ENCODE peak calls at places on chromosomes 13 and 19, in nine cellular contexts. E is cardiac muscle cell, B is psoas muscle, O is HAP-1, V is hepatocyte, R is tibial artery, K is colonic mucosa, Q is heart right ventricle, F is thoracic aorta. S is an unnamed sample.
A peak's percentile ranks its signal among the peaks of the same experiment; 100 is the strongest.

GRCh38 chr13:79989251-79989661 is 351.7 kb downstream of the SPRY2 start:
- DNase-seq in O (no peak), K (peak; percentile 59), R (no peak), V (peak; percentile 35), B (no peak), Q (no peak), F (no peak), E (no peak), S (peak; percentile 51)

GRCh38 chr13:48192536-48192935 is 40.5 kb upstream of the ITM2B start:
- DNase-seq in O (no peak), F (no peak), Q (no peak), B (no peak), R (no peak), V (no peak), K (no peak), E (no peak), S (no peak)

GRCh38 chr19:52200044-52200443 is 10.2 kb downstream of the PPP2R1A start:
- DNase-seq in F (peak; percentile 68), B (peak; percentile 48), R (peak; percentile 76), O (no peak), V (no peak), E (no peak), Q (no peak), K (no peak), S (no peak)

GRCh38 chr19:57067440-57067839 is 52.3 kb upstream of the USP29 start:
- DNase-seq in R (no peak), Q (no peak), O (no peak), K (no peak), B (no peak), E (no peak), F (no peak), V (no peak), S (no peak)

GRCh38 chr19:49877879-49878743 is 609 bp downstream of the TBC1D17 start:
- DNase-seq in O (peak; percentile 91), B (peak; percentile 99), F (peak; percentile 96), R (peak; percentile 99), Q (peak; percentile 99), V (peak; percentile 99), K (peak; percentile 99), E (peak; percentile 98), S (peak; percentile 99)

GRCh38 chr19:49436381-49437017 is 4.8 kb downstream of the SLC17A7 start:
- DNase-seq in R (no peak), Q (no peak), K (peak; percentile 38), O (peak; percentile 39), F (no peak), V (peak; percentile 51), B (no peak), E (peak; percentile 51), S (no peak)

GRCh38 chr19:383922-384800 is 24.8 kb downstream of the C2CD4C start:
- DNase-seq in Q (peak; percentile 45), V (peak; percentile 49), E (peak; percentile 64), B (no peak), O (no peak), R (no peak), K (no peak), F (no peak), S (no peak)

GRCh38 chr13:50589139-50589538 is 254.4 kb downstream of the DLEU7 start:
- DNase-seq in O (no peak), B (no peak), R (no peak), V (peak; percentile 11), E (no peak), F (no peak), K (no peak), Q (no peak), S (no peak)

DNA sequence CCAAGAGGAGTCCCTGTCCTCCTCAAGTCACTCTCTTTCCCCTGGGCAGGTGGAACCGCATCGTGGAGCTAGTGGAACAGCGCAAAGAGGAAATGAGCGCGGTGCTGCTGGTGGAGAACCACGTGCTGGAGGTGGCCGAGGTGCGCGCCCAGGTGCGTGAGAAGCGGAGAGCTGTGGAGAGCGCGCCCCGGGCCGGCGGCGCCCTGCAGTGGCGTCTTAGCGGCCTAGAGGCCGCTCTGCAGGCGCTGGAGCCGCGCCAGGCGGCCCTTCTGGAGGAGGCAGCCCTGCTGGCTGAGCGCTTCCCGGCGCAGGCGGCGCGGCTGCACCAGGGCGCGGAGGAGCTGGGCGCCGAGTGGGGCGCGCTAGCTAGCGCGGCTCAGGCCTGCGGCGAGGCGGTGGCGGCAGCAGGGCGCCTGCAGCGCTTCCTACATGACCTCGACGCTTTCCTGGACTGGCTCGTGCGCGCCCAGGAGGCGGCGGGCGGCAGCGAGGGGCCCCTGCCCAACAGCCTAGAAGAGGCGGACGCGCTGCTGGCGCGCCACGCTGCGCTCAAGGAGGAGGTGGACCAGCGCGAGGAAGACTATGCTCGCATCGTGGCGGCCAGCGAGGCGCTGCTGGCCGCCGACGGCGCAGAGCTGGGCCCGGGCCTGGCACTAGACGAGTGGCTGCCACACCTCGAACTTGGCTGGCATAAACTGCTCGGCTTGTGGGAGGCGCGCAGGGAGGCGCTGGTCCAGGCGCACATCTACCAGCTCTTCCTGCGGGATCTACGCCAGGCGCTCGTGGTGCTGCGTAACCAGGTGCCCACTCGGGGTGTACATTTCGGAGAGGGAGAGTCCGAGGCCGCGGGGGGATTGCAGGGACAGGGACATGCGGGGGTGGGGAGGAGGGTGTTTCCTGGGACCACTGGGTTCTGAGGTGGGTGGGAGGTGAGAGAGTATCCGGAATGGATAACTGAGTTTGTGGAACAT is 52.8 kb downstream of the SPTBN4 start:
- DNase-seq in F (no peak), Q (peak; percentile 33), B (no peak), O (no peak), R (no peak), E (no peak), K (peak; percentile 27), V (peak; percentile 49), S (no peak)
- H3K27me3 ChIP-seq in F (no peaks in the 10 kb centered on the region), Q (peaks cover 17% of the 10 kb centered on the region), B (peaks cover 5% of the 10 kb centered on the region), O (peaks cover 24% of the 10 kb centered on the region), R (peaks cover 53% of the 10 kb centered on the region), E (peaks cover 68% of the 10 kb centered on the region), K (peaks cover 6% of the 10 kb centered on the region), V (peaks cover 46% of the 10 kb centered on the region), S (no peaks in the 10 kb centered on the region)

GRCh38 chr13:110904748-110905147 is 10.1 kb downstream of the ANKRD10 start:
- DNase-seq in B (no peak), Q (no peak), E (no peak), F (no peak), R (no peak), O (no peak), V (no peak), K (no peak), S (no peak)

GRCh38 chr13:110907301-110907700 is 7.6 kb downstream of the ANKRD10 start:
- DNase-seq in K (no peak), E (no peak), V (no peak), Q (no peak), B (no peak), O (no peak), F (no peak), R (no peak), S (no peak)

GRCh38 chr13:110910013-110910890 is 4.6 kb downstream of the ANKRD10 start:
- DNase-seq in K (peak; percentile 65), E (no peak), F (no peak), V (no peak), R (no peak), B (no peak), O (no peak), Q (no peak), S (no peak)

GRCh38 chr13:110911880-110912279 is 3.0 kb downstream of the ANKRD10 start:
- DNase-seq in E (no peak), V (no peak), R (no peak), F (no peak), O (no peak), K (no peak), B (no peak), Q (no peak), S (no peak)

DNA sequence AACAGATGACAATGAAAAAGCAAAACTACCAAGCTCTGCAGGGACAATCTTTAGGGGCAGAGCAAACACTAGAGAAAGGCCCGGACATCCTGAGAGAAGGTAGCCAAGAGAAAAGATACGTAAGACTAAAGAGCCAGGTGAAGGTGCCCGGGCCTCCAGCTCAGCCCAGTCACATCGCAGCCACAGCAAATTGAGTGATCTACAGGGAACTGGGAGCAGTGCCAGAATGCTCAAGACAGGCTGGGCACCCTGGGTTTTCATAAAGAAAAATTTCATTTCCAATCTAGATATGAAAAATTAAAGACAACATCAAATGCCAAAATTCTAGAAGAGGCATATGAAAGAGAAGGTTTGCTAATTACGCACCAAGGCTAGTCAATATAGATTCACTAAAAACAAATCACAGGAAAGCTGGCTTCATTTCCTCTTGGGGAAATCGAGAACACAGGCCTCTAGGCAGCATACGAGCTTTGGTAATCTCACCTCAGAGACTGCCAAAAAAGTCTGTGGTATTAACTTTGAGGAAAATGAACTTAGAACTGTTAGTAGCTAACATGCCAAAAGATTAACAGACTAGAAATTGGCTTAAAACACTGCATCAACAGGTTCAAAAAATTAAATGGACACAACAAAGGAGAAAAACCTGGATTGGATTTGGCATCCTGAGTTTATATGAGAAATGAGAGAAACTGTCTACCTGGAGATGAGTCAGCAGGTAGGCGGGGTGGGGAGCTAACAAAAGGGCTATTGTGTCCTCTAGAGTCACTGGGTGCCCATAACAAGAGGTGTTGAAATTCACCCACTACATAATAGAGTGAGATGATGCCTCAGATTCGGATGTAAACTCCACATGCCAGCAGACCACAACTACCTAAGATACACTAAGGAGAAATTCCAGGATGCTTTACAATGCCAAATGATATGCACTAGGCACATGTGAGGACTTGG is 6.6 kb downstream of the ANKRD10 start:
- DNase-seq in F (no peak), B (no peak), K (peak; percentile 81), V (peak; percentile 59), E (no peak), R (no peak), Q (no peak), O (peak; percentile 45), S (peak; percentile 58)
- H3K4me1 ChIP-seq in F (peaks cover 23% of the 10 kb centered on the region), B (peaks cover 83% of the 10 kb centered on the region), K (peaks cover 8% of the 10 kb centered on the region), V (peaks cover 35% of the 10 kb centered on the region), E (peaks cover 27% of the 10 kb centered on the region), R (peaks cover 53% of the 10 kb centered on the region), Q (peaks cover 77% of the 10 kb centered on the region), O (peaks cover 25% of the 10 kb centered on the region), S (peaks cover 25% of the 10 kb centered on the region)

DNA sequence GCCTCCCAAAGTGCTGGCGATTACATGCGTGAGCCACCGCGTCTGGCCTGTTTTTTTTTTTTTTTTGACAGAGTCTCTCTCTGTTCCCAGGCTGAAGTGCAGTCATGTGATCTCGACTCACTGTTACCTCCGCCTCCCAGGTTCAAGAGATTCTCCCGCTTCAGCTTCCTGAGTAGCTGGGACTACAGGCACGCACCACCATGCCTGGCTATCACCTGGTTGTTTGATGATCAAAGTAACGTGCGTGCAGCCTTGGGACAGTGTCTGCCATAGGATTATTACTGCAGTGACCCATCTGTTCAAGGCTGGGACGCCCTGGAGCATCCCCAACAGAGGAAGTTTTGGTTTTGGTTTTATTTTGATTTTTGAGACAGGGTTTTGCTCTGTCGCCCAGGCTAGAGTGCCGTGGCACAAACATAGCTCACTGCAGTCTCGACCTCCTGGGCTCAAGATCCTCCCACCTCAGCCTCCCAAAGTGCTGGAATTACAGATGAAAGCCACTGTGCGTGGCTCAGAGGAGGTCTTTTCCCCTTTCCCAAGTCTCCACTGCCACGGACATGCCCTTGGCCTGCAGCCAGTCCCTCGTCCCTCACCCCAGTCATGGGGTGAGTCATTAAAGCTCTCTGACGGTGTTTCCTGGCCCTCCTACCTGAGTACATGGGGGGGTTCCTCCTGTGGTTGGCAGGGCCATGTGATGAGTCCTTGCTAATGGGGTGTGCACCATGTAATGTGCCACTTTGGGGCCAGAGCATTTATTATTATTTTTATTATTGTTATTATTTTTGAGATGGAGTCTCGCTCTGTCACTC is 65.6 kb downstream of the IER2 start:
- DNase-seq in V (peak; percentile 3), Q (no peak), R (no peak), E (no peak), K (no peak), F (no peak), B (no peak), O (no peak), S (no peak)
- H3K27me3 ChIP-seq in V (no peaks in the 10 kb centered on the region), Q (no peaks in the 10 kb centered on the region), R (peaks cover 3% of the 10 kb centered on the region), E (no peaks in the 10 kb centered on the region), K (no peaks in the 10 kb centered on the region), F (no peaks in the 10 kb centered on the region), B (peaks cover 7% of the 10 kb centered on the region), O (no peaks in the 10 kb centered on the region), S (no peaks in the 10 kb centered on the region)

DNA sequence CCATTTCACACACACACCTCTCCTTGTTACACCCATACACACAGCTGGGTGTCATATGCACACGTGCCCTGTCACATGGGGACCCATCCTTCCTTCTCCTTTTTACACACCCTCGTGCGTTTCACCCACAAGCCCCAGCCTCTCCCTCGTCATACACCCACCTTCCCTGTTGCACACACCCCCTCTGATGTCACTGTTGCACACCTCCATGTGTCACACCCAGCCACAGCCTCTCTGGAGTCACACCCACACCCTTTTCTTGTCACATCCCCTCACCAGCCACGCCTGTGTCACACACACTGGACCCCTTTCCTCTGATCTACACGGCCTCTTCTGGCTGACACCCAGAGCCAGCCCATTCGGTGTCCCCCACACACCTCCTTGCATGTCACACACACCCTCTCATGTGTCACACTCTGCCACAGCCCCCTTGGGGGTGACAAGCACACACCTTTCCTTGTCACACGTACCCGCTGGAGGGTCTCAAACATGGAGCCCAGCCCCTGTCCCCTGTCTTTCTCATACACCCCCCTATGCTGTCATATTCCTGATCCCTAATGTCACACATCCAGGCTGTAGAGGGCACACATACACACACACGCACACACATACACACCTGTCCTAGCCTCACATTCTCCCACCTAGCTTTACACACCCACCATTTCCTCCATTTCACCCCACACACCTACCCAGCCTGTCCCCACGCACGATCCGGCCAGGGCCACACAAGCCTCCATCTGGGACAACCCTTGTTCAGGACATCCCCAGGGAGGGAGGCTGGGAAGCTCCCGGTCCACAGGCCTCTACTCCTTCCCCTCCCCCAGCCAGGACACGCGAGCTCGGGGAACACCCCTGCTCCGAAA is 1.4 kb downstream of the NOVA2 start:
- DNase-seq in E (no peak), Q (no peak), O (no peak), V (no peak), K (no peak), B (no peak), R (no peak), F (no peak), S (no peak)
- H3K4me1 ChIP-seq in E (no peaks in the 10 kb centered on the region), Q (peaks cover 16% of the 10 kb centered on the region), O (no peaks in the 10 kb centered on the region), V (no peaks in the 10 kb centered on the region), K (no peaks in the 10 kb centered on the region), B (no peaks in the 10 kb centered on the region), R (peaks cover 13% of the 10 kb centered on the region), F (no peaks in the 10 kb centered on the region), S (peaks cover 4% of the 10 kb centered on the region)

S was measured in Caco-2.